ENCODE peak calls at places on chromosome 2, in seven cellular contexts. One of them, this sample, is unnamed.

GRCh38 chr2:10034333-10035052 is 8.9 kb upstream of the KLF11 start:
- DNase-seq in nucleus accumbens: no peak
- DNase-seq in iris pigment epithelial cell: no peak
- DNase-seq in colonic mucosa: no peak
- DNase-seq in substantia nigra: no peak
- DNase-seq in NCI-H82: no peak
- DNase-seq in NCI-H510A: no peak
- DNase-seq in this sample: no peak

GRCh38 chr2:219116776-219117646 is 43.6 kb downstream of the NHEJ1 start:
- DNase-seq in NCI-H510A: peak
- DNase-seq in nucleus accumbens: no peak
- DNase-seq in substantia nigra: no peak
- DNase-seq in colonic mucosa: peak
- DNase-seq in NCI-H82: no peak
- DNase-seq in iris pigment epithelial cell: no peak
- DNase-seq in this sample: no peak

GRCh38 chr2:25165992-25166618 is 2.3 kb downstream of the POMC start:
- DNase-seq in NCI-H510A: peak
- DNase-seq in nucleus accumbens: no peak
- DNase-seq in colonic mucosa: peak
- DNase-seq in substantia nigra: no peak
- DNase-seq in NCI-H82: peak
- DNase-seq in iris pigment epithelial cell: peak
- DNase-seq in this sample: no peak

GRCh38 chr2:145091967-145092366 is 572.0 kb upstream of the ZEB2 start:
- DNase-seq in nucleus accumbens: no peak
- DNase-seq in iris pigment epithelial cell: no peak
- DNase-seq in substantia nigra: no peak
- DNase-seq in NCI-H82: no peak
- DNase-seq in colonic mucosa: no peak
- DNase-seq in NCI-H510A: no peak
- DNase-seq in this sample: no peak

GRCh38 chr2:133919285-133919684 is 334.6 kb upstream of the MGAT5 start:
- DNase-seq in nucleus accumbens: no peak
- DNase-seq in colonic mucosa: no peak
- DNase-seq in NCI-H82: no peak
- DNase-seq in NCI-H510A: no peak
- DNase-seq in substantia nigra: no peak
- DNase-seq in iris pigment epithelial cell: no peak
- DNase-seq in this sample: no peak

GRCh38 chr2:177889812-177890460 is 182.6 kb downstream of the PDE11A start:
- DNase-seq in nucleus accumbens: no peak
- DNase-seq in NCI-H510A: no peak
- DNase-seq in iris pigment epithelial cell: no peak
- DNase-seq in NCI-H82: no peak
- DNase-seq in substantia nigra: no peak
- DNase-seq in colonic mucosa: no peak
- DNase-seq in this sample: no peak

GRCh38 chr2:172693529-172694185 is 42.0 kb upstream of the RAPGEF4 start:
- DNase-seq in NCI-H510A: no peak
- DNase-seq in iris pigment epithelial cell: no peak
- DNase-seq in nucleus accumbens: no peak
- DNase-seq in colonic mucosa: no peak
- DNase-seq in substantia nigra: no peak
- DNase-seq in NCI-H82: no peak
- DNase-seq in this sample: no peak

GRCh38 chr2:76711490-76711889 is 810.7 kb downstream of the LRRTM4 start:
- DNase-seq in NCI-H510A: no peak
- DNase-seq in NCI-H82: no peak
- DNase-seq in colonic mucosa: no peak
- DNase-seq in nucleus accumbens: no peak
- DNase-seq in substantia nigra: no peak
- DNase-seq in iris pigment epithelial cell: no peak
- DNase-seq in this sample: no peak

GRCh38 chr2:136253288-136254004 is 135.5 kb upstream of the CXCR4 start:
- DNase-seq in iris pigment epithelial cell: no peak
- DNase-seq in colonic mucosa: no peak
- DNase-seq in NCI-H82: no peak
- DNase-seq in NCI-H510A: no peak
- DNase-seq in nucleus accumbens: no peak
- DNase-seq in substantia nigra: no peak
- DNase-seq in this sample: no peak